ENCODE peak calls at places on chromosomes 2 and 18, in seven cellular contexts. W is omental fat pad; Q is brain microvascular endothelial cell; H is cardiac fibroblast; D is BJ; B is CD8-positive, alpha-beta T cell; E is Peyer's patch. O is an unnamed sample.

GRCh38 chr2:86254576-86255538 is 55.6 kb downstream of the MRPL35 start:
- DNase-seq in B (no peak), H (no peak), W (no peak), E (no peak), D (no peak), Q (no peak), O (no peak)

GRCh38 chr2:86760371-86760770 is 30.3 kb downstream of the CD8A start:
- DNase-seq in Q (no peak), E (no peak), D (no peak), B (no peak), W (no peak), H (no peak), O (no peak)

GRCh38 chr2:187263675-187264580 is 184.1 kb downstream of the CALCRL start:
- DNase-seq in W (no peak), E (no peak), D (no peak), H (peak; percentile 8), Q (no peak), B (no peak), O (no peak)

GRCh38 chr18:76495435-76496199 is 575 bp upstream of the ZNF516 start:
- DNase-seq in B (no peak), Q (peak; percentile 40), W (no peak), E (no peak), H (peak; percentile 47), D (no peak), O (peak; percentile 37)

GRCh38 chr2:12177052-12177994 is 430.9 kb downstream of the LPIN1 start:
- DNase-seq in Q (peak; percentile 84), E (peak; percentile 37), H (peak; percentile 84), D (peak; percentile 55), B (no peak), W (peak; percentile 42), O (peak; percentile 86)

GRCh38 chr2:9463698-9464034 is 10.7 kb upstream of the IAH1 start:
- DNase-seq in E (no peak), W (no peak), H (no peak), B (no peak), Q (peak; percentile 25), D (no peak), O (no peak)

GRCh38 chr2:144996225-144996795 is 476.4 kb upstream of the ZEB2 start:
- DNase-seq in E (no peak), D (peak; percentile 85), Q (no peak), H (peak; percentile 72), W (no peak), B (no peak), O (peak; percentile 59)

GRCh38 chr18:6199777-6200176 is 214.9 kb downstream of the L3MBTL4 start:
- DNase-seq in E (no peak), B (no peak), W (no peak), Q (no peak), D (no peak), H (no peak), O (no peak)

GRCh38 chr2:232632904-232633412 is 446 bp upstream of the EFHD1 start:
- DNase-seq in E (no peak), W (no peak), B (no peak), Q (no peak), D (peak; percentile 35), H (no peak), O (no peak)

GRCh38 chr18:63317556-63317946 is 2.0 kb downstream of the BCL2 start:
- DNase-seq in Q (no peak), H (no peak), E (no peak), D (no peak), B (no peak), W (no peak), O (no peak)

GRCh38 chr18:66193938-66194337 is 410.0 kb downstream of the CDH19 start:
- DNase-seq in W (no peak), E (no peak), H (no peak), B (no peak), Q (no peak), D (no peak), O (no peak)

GRCh38 chr2:115413796-115414195 is 971.4 kb downstream of the DPP10 start:
- DNase-seq in H (no peak), D (no peak), B (no peak), E (no peak), Q (no peak), W (no peak), O (no peak)

GRCh38 chr2:831638-832037 is 119.0 kb upstream of the SNTG2 start:
- DNase-seq in H (no peak), Q (no peak), D (no peak), W (no peak), B (no peak), E (no peak), O (no peak)

GRCh38 chr18:13500227-13500865 is 226.0 kb downstream of the FAM210A start:
- DNase-seq in E (no peak), Q (peak; percentile 70), W (no peak), D (peak; percentile 39), B (no peak), H (peak; percentile 44), O (peak; percentile 24)

GRCh38 chr2:23595601-23596251 is 210.7 kb downstream of the KLHL29 start:
- DNase-seq in W (no peak), B (no peak), E (no peak), D (peak; percentile 26), H (peak; percentile 56), Q (peak; percentile 40), O (peak; percentile 48)

GRCh38 chr2:64650257-64650656 is 3.5 kb downstream of the SERTAD2 start:
- DNase-seq in W (no peak), E (no peak), H (no peak), Q (no peak), B (no peak), D (no peak), O (no peak)

GRCh38 chr2:149307014-149307413 is 23.4 kb upstream of the LYPD6 start:
- DNase-seq in B (no peak), W (no peak), D (no peak), Q (no peak), H (peak; percentile 2), E (no peak), O (no peak)

GRCh38 chr18:77597726-77598125 is 348.1 kb downstream of the GALR1 start:
- DNase-seq in Q (no peak), E (no peak), W (no peak), H (no peak), D (no peak), B (no peak), O (no peak)
- TF ChIP-seq CTCF in Q (no peak), E (no peak), W (no peak), H (no peak), D (no peak), B (no peak), O (no peak)

DNA sequence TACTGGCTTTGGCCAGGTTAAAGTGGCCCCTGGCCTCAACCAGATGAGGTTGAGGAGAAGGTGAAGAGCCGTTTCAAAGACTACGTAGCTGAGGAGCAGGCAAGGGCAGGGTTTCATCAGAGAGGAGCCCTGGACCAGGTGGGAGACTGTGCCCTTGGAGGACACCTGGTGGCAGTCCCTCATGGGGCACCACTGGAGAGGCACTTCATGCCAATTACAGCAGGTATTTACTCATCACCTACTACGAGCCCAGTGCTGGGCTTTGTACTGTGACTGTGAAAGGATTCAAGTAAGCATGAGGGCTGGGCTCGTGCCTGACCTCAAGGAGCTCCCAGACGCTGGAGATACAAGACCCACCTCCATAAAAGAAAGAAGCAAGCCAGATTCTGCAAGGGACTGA is 37.6 kb downstream of the SMAD7 start:
- DNase-seq in E (peak; percentile 48), D (no peak), W (no peak), H (no peak), Q (no peak), B (peak; percentile 33), O (no peak)
- TF ChIP-seq CTCF in E (peak; percentile 57), D (no peak), W (no peak), H (peak; percentile 19), Q (peak; percentile 46), B (peak; percentile 41), O (peak; percentile 54)

DNA sequence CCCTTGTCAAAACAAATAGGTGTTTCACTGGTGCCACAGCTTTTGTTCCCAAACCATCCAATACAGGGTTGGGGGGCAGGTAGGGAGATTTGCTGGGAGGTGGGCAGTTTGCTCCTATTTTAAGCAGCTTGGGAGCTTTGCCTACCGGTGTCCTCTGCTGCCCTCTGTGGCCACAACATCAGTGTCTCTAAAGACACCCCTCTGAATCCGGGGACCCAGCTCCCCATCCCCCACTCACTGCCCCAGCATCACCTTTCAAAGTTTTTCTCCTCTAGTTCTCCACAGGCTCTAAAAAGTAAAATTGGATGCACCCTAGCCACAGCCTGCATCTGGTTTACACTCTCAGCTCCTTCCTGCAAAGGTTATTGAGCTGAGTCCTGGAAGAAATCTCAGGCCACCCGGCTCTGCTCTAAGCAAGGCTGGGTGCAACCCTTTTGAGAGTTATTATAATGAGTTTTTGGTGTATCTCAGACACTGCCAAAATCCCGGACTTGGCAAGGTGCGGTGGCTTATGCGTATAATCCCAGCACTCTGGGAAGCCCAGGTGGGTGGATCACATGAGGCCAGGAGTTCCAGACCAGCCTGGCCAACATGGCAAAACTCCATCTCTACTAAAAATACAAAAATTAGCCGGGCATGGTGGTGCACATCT is 2.9 kb upstream of the EPAS1 start:
- DNase-seq in Q (no peak), B (no peak), D (no peak), W (no peak), H (no peak), E (no peak), O (no peak)
- TF ChIP-seq CTCF in Q (peak; percentile 63), B (no peak), D (peak; percentile 48), W (no peak), H (peak; percentile 47), E (peak; percentile 35), O (peak; percentile 69)

GRCh38 chr18:49704334-49704733 is 109.0 kb downstream of the ACAA2 start:
- DNase-seq in B (no peak), Q (no peak), E (no peak), D (no peak), H (peak; percentile 84), W (no peak), O (no peak)
- TF ChIP-seq CTCF in B (no peak), Q (no peak), E (no peak), D (no peak), H (no peak), W (no peak), O (no peak)

O was measured in HFFc6.